ENCODE peak calls at places on chromosome 21, in seven cellular contexts. B is HepG2, Z is breast epithelium, W is HCT116, S is H1, T is endothelial cell of umbilical vein, X is K562. A is an unnamed sample.
A peak's percentile ranks its signal among the peaks of the same experiment; 100 is the strongest.

GRCh38 chr21:41506526-41507520 is 1.1 kb downstream of the TMPRSS2 start:
- DNase-seq in S (peak; percentile 77), B (no peak), X (no peak), T (no peak), W (no peak), Z (peak; percentile 60), A (no peak)

GRCh38 chr21:43767980-43768867 is 7.9 kb downstream of the CSTB start:
- DNase-seq in T (peak; percentile 32), S (peak; percentile 56), Z (no peak), B (no peak), X (peak; percentile 80), W (peak; percentile 39), A (peak; percentile 54)

GRCh38 chr21:40603774-40604173 is 243.2 kb downstream of the DSCAM start:
- DNase-seq in X (no peak), W (no peak), Z (no peak), B (no peak), T (no peak), S (no peak), A (no peak)

GRCh38 chr21:43025636-43026180 is 49.9 kb downstream of the CBS start:
- DNase-seq in X (no peak), B (peak; percentile 52), Z (no peak), S (no peak), W (no peak), T (no peak), A (no peak)

GRCh38 chr21:42630626-42631025 is 22.8 kb upstream of the PDE9A start:
- DNase-seq in W (no peak), T (no peak), Z (no peak), B (no peak), S (no peak), X (no peak), A (no peak)

GRCh38 chr21:28754127-28754611 is 238.5 kb downstream of the LTN1 start:
- DNase-seq in W (no peak), B (no peak), Z (no peak), X (no peak), T (no peak), S (no peak), A (peak; percentile 27)

GRCh38 chr21:17045214-17045835 is 467.5 kb upstream of the CXADR start:
- DNase-seq in S (no peak), X (no peak), T (peak; percentile 37), W (no peak), Z (no peak), B (no peak), A (no peak)

GRCh38 chr21:36166705-36167104 is 10.1 kb downstream of the DOP1B start:
- DNase-seq in Z (no peak), S (no peak), B (no peak), W (no peak), T (no peak), X (no peak), A (no peak)

GRCh38 chr21:27425574-27425973 is 458.7 kb upstream of the ADAMTS5 start:
- DNase-seq in T (no peak), S (no peak), W (no peak), X (no peak), Z (no peak), B (no peak), A (no peak)

GRCh38 chr21:43333301-43334062 is 93.4 kb downstream of the SIK1 start:
- DNase-seq in T (peak; percentile 58), B (peak; percentile 68), X (no peak), S (no peak), Z (peak; percentile 92), W (no peak), A (peak; percentile 55)

GRCh38 chr21:37153193-37153934 is 80.3 kb downstream of the TTC3 start:
- DNase-seq in B (peak; percentile 36), W (no peak), Z (no peak), X (no peak), T (peak; percentile 82), S (no peak), A (peak; percentile 39)

GRCh38 chr21:26883768-26884167 is 38.6 kb upstream of the ADAMTS1 start:
- DNase-seq in W (no peak), X (no peak), T (no peak), Z (no peak), S (no peak), B (no peak), A (no peak)

GRCh38 chr21:41953249-41953830 is 478 bp downstream of the C2CD2 start:
- DNase-seq in X (no peak), W (no peak), B (no peak), Z (no peak), S (no peak), T (no peak), A (peak; percentile 41)

GRCh38 chr21:41666641-41667051 is 100.2 kb downstream of the RIPK4 start:
- DNase-seq in Z (no peak), W (no peak), S (no peak), B (no peak), T (no peak), X (no peak), A (no peak)

GRCh38 chr21:37704751-37705150 is 211.5 kb downstream of the KCNJ6 start:
- DNase-seq in T (no peak), Z (no peak), W (no peak), S (no peak), X (no peak), B (no peak), A (no peak)

GRCh38 chr21:46549650-46550049 is 55.2 kb downstream of the S100B start:
- DNase-seq in W (no peak), Z (peak; percentile 3), X (no peak), T (no peak), B (no peak), S (no peak), A (no peak)

GRCh38 chr21:43347864-43348766 is 78.8 kb downstream of the SIK1 start:
- DNase-seq in W (no peak), S (no peak), X (no peak), B (no peak), T (no peak), Z (no peak), A (no peak)

GRCh38 chr21:41966872-41967621 is 13.2 kb upstream of the C2CD2 start:
- DNase-seq in T (no peak), S (peak; percentile 37), B (no peak), X (no peak), Z (peak; percentile 7), W (no peak), A (no peak)

GRCh38 chr21:25457411-25457810 is 149.9 kb downstream of the MRPL39 start:
- DNase-seq in B (no peak), Z (no peak), X (no peak), W (no peak), S (no peak), T (peak; percentile 81), A (no peak)

GRCh38 chr21:28608646-28609045 is 384.0 kb downstream of the LTN1 start:
- DNase-seq in S (no peak), W (no peak), B (no peak), X (no peak), Z (no peak), T (no peak), A (no peak)

GRCh38 chr21:42558846-42559245 is 45.2 kb downstream of the SLC37A1 start:
- DNase-seq in Z (no peak), T (no peak), B (no peak), W (no peak), X (no peak), S (no peak), A (peak; percentile 27)

GRCh38 chr21:45220714-45221113 is 67.0 kb downstream of the POFUT2 start:
- DNase-seq in S (no peak), W (no peak), Z (no peak), T (no peak), B (no peak), X (no peak), A (no peak)
- TF ChIP-seq POLR2A in S (no peak), W (no peak), Z (no peak), T (no peak), B (no peak), X (no peak), A (no peak)

GRCh38 chr21:34859976-34860653 is 189.0 kb downstream of the RUNX1 start:
- DNase-seq in T (no peak), B (no peak), Z (no peak), S (no peak), W (no peak), X (no peak), A (no peak)

GRCh38 chr21:34861302-34861701 is 187.8 kb downstream of the RUNX1 start:
- DNase-seq in T (no peak), B (no peak), S (no peak), W (no peak), X (no peak), Z (no peak), A (no peak)

GRCh38 chr21:34858559-34858958 is 189.8 kb downstream of the CLIC6 start:
- DNase-seq in W (no peak), B (no peak), T (no peak), S (no peak), Z (no peak), X (no peak), A (no peak)

GRCh38 chr21:34857122-34857713 is 188.4 kb downstream of the CLIC6 start:
- DNase-seq in Z (no peak), W (no peak), T (peak; percentile 35), S (no peak), X (no peak), B (no peak), A (no peak)

DNA sequence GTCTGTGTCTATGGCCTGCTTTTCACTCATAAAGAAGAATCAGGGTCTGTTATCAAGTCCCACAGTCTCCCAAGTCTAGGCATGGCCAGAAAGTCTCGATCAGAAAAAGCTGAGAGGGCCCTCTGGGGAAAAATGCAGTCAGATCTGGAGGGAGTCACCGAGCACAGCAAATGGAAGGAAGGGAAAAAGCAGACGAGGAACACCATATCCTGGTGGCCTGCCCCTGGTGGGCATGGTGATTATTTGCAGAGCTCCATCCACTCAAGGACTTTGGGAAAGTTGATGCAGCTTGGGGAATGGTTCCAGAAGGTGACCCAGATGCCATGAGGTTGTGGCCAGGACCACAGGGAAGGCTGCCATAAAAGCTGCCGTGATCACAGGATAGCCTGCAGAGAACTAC is 189.1 kb downstream of the CLIC6 start:
- DNase-seq in B (no peak), Z (no peak), S (no peak), T (no peak), X (no peak), W (no peak), A (no peak)
- H3K27ac ChIP-seq in B (no peak overlapping the region), Z (peak overlapping the region; percentile 21), S (no peak overlapping the region), T (no peak overlapping the region), X (no peak overlapping the region), W (no peak overlapping the region), A (no peak overlapping the region)

GRCh38 chr21:39251326-39251725 is 62.1 kb downstream of the BRWD1 start:
- DNase-seq in Z (no peak), W (no peak), S (no peak), B (no peak), X (no peak), T (peak; percentile 28), A (no peak)
- TF ChIP-seq POLR2A in Z (no peak), W (no peak), S (no peak), B (no peak), X (no peak), T (no peak), A (no peak)

GRCh38 chr21:32726742-32727477 is 903 bp downstream of the SYNJ1 start:
- DNase-seq in Z (peak; percentile 20), T (peak; percentile 63), W (no peak), S (no peak), X (peak; percentile 77), B (no peak), A (no peak)

GRCh38 chr21:32732544-32732943 is 4.7 kb upstream of the SYNJ1 start:
- DNase-seq in W (no peak), T (no peak), Z (no peak), S (no peak), B (no peak), X (no peak), A (no peak)

GRCh38 chr21:32728455-32729237 is 833 bp upstream of the SYNJ1 start:
- DNase-seq in Z (no peak), B (no peak), X (no peak), T (no peak), S (no peak), W (no peak), A (no peak)

GRCh38 chr21:32727728-32728454 is at the start of gene SYNJ1:
- DNase-seq in W (peak; percentile 73), B (peak; percentile 87), X (peak; percentile 99), S (peak; percentile 97), Z (peak; percentile 91), T (peak; percentile 98), A (peak; percentile 96)

GRCh38 chr21:32727478-32727727 is 410 bp downstream of the SYNJ1 start:
- DNase-seq in T (no peak), Z (no peak), X (no peak), S (peak; percentile 57), B (no peak), W (no peak), A (no peak)
- H3K27ac ChIP-seq in T (peak overlapping the region; percentile 50), Z (peak overlapping the region; percentile 90), X (peak overlapping the region; percentile 72), S (no peak overlapping the region), B (peak overlapping the region; percentile 84), W (peak overlapping the region; percentile 73), A (peak overlapping the region; percentile 79)

A was measured in ovary.